ENCODE peak calls at places on chromosomes 7 and 10, in seven cellular contexts. M is heart left ventricle; G is prostate gland; U is A673; P is HCT116; H is left ventricle myocardium inferior; I is CD4-positive, alpha-beta T cell. F is an unnamed sample.

GRCh38 chr7:105354383-105354782 is 34.3 kb downstream of the SRPK2 start:
- DNase-seq in M (no peak), G (no peak), U (no peak), P (no peak), H (no peak), I (no peak), F (no peak)

GRCh38 chr7:147509859-147510542 is 1080.6 kb upstream of the C7orf33 start:
- DNase-seq in M (no peak), G (no peak), U (no peak), P (no peak), H (no peak), I (no peak), F (no peak)

GRCh38 chr7:100827330-100828226 is at the start of gene EPHB4:
- DNase-seq in M (peak), G (peak), U (peak), P (peak), H (peak), I (no peak), F (peak)

GRCh38 chr10:23344251-23344841 is at the start of gene C10orf67:
- DNase-seq in M (peak), G (no peak), U (peak), P (no peak), H (peak), I (peak), F (peak)

GRCh38 chr7:139748373-139748765 is 29.4 kb downstream of the HIPK2 start:
- DNase-seq in M (no peak), G (no peak), U (no peak), P (no peak), H (no peak), I (no peak), F (no peak)

GRCh38 chr10:78578929-78579328 is 489.8 kb upstream of the ZMIZ1 start:
- DNase-seq in M (no peak), G (no peak), U (no peak), P (no peak), H (no peak), I (no peak), F (no peak)

GRCh38 chr10:13338337-13339128 is 9.6 kb downstream of the SEPHS1 start:
- DNase-seq in M (no peak), G (no peak), U (peak), P (no peak), H (no peak), I (no peak), F (no peak)

GRCh38 chr7:101519324-101520017 is 109.6 kb downstream of the MYL10 start:
- DNase-seq in M (no peak), G (no peak), U (no peak), P (no peak), H (no peak), I (no peak), F (no peak)

GRCh38 chr10:99521474-99522077 is 11.2 kb upstream of the NKX2-3 start:
- DNase-seq in M (no peak), G (no peak), U (no peak), P (no peak), H (no peak), I (no peak), F (no peak)

GRCh38 chr10:79019961-79020491 is 48.7 kb upstream of the ZMIZ1 start:
- DNase-seq in M (peak), G (no peak), U (no peak), P (no peak), H (peak), I (no peak), F (no peak)

GRCh38 chr10:123150229-123150985 is 2.5 kb downstream of the HMX2 start:
- DNase-seq in M (no peak), G (no peak), U (no peak), P (no peak), H (no peak), I (no peak), F (no peak)

GRCh38 chr7:22555476-22555875 is 55.5 kb upstream of the STEAP1B start:
- DNase-seq in M (no peak), G (no peak), U (no peak), P (no peak), H (no peak), I (no peak), F (no peak)

GRCh38 chr10:14971867-14972448 is 12.8 kb downstream of the MEIG1 start:
- DNase-seq in M (peak), G (no peak), U (peak), P (no peak), H (no peak), I (peak), F (no peak)

GRCh38 chr7:74289018-74289659 is at the start of gene CLIP2:
- DNase-seq in M (peak), G (peak), U (peak), P (peak), H (peak), I (peak), F (peak)

GRCh38 chr7:55429835-55430499 is 64.8 kb downstream of the LANCL2 start:
- DNase-seq in M (no peak), G (no peak), U (no peak), P (no peak), H (no peak), I (no peak), F (no peak)

GRCh38 chr10:120012566-120012965 is 120.0 kb downstream of the SEC23IP start:
- DNase-seq in M (no peak), G (no peak), U (no peak), P (no peak), H (no peak), I (no peak), F (no peak)

GRCh38 chr10:90945496-90946070 is 24.7 kb upstream of the ANKRD1 start:
- DNase-seq in M (no peak), G (no peak), U (no peak), P (no peak), H (no peak), I (no peak), F (no peak)

GRCh38 chr7:37311282-37311868 is 137.3 kb downstream of the ELMO1 start:
- DNase-seq in M (peak), G (no peak), U (no peak), P (no peak), H (no peak), I (peak), F (no peak)

GRCh38 chr10:79077488-79078173 is 8.9 kb downstream of the ZMIZ1 start:
- DNase-seq in M (no peak), G (no peak), U (no peak), P (no peak), H (no peak), I (no peak), F (no peak)

GRCh38 chr7:69880848-69881247 is 282.6 kb downstream of the AUTS2 start:
- DNase-seq in M (no peak), G (no peak), U (peak), P (no peak), H (no peak), I (no peak), F (no peak)

GRCh38 chr7:139745330-139746143 is 32.3 kb downstream of the HIPK2 start:
- DNase-seq in M (peak), G (no peak), U (peak), P (no peak), H (no peak), I (no peak), F (no peak)

GRCh38 chr7:56097700-56098099 is 4.9 kb upstream of the PHKG1 start:
- DNase-seq in M (peak), G (no peak), U (no peak), P (no peak), H (no peak), I (no peak), F (no peak)

GRCh38 chr10:47031953-47032465 is 120.8 kb downstream of the PTPN20 start:
- DNase-seq in M (peak), G (no peak), U (no peak), P (no peak), H (no peak), I (no peak), F (no peak)

GRCh38 chr10:43264324-43264986 is 2.4 kb downstream of the RASGEF1A start:
- DNase-seq in M (no peak), G (no peak), U (no peak), P (no peak), H (no peak), I (no peak), F (no peak)

GRCh38 chr7:33854178-33854577 is 51.2 kb upstream of the BMPER start:
- DNase-seq in M (no peak), G (no peak), U (no peak), P (no peak), H (no peak), I (no peak), F (no peak)

GRCh38 chr7:94432799-94433198 is 38.1 kb downstream of the COL1A2 start:
- DNase-seq in M (no peak), G (no peak), U (no peak), P (no peak), H (no peak), I (no peak), F (no peak)

GRCh38 chr7:21526007-21526406 is 16.8 kb upstream of the DNAH11 start:
- DNase-seq in M (no peak), G (no peak), U (peak), P (peak), H (no peak), I (no peak), F (no peak)
- TF ChIP-seq CTCF in M (no peak), G (no peak), U (peak), P (peak), H (peak), I (peak), F (peak)

GRCh38 chr10:110336111-110336721 is 31.5 kb upstream of the SMNDC1 start:
- DNase-seq in M (no peak), G (no peak), U (peak), P (no peak), H (no peak), I (no peak), F (no peak)
- TF ChIP-seq CTCF in M (no peak), G (no peak), U (no peak), P (no peak), H (no peak), I (no peak), F (no peak)

DNA sequence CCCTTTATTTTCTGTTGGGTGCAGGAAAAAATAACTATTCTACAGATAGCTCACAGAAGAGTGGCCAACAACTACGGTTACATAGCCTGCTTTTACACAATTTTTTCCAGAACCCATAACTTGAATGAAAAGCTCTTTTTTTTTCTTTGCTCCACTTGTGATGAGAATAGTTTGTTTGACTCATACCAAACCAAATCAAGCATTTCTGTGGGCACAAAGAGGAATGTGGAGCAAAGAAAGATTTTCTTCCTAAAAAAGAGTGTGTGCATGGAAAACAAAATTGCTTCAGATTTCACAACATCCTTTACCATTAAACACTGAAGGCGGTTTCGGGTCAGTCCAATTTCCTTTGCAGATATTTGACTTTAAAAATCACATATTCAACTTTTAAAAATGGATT is 54.8 kb upstream of the RAB11FIP2 start:
- DNase-seq in M (no peak), G (no peak), U (no peak), P (no peak), H (no peak), I (no peak), F (no peak)
- TF ChIP-seq CTCF in M (no peak), G (no peak), U (no peak), P (no peak), H (no peak), I (no peak), F (no peak)

GRCh38 chr10:103666109-103666508 is 172.6 kb downstream of the NEURL1 start:
- DNase-seq in M (no peak), G (no peak), U (peak), P (peak), H (no peak), I (no peak), F (no peak)

GRCh38 chr10:103665439-103665838 is 171.9 kb downstream of the NEURL1 start:
- DNase-seq in M (peak), G (no peak), U (no peak), P (no peak), H (peak), I (no peak), F (no peak)

GRCh38 chr10:103661198-103661950 is 167.9 kb downstream of the NEURL1 start:
- DNase-seq in M (peak), G (peak), U (peak), P (no peak), H (peak), I (peak), F (no peak)

GRCh38 chr10:103661951-103662405 is 168.5 kb downstream of the NEURL1 start:
- DNase-seq in M (no peak), G (no peak), U (no peak), P (no peak), H (no peak), I (no peak), F (no peak)

GRCh38 chr10:103663802-103664201 is 170.3 kb downstream of the NEURL1 start:
- DNase-seq in M (peak), G (peak), U (peak), P (no peak), H (peak), I (no peak), F (no peak)
- TF ChIP-seq CTCF in M (no peak), G (no peak), U (no peak), P (no peak), H (peak), I (no peak), F (no peak)

GRCh38 chr7:30266686-30267085 is 17.7 kb upstream of the ZNRF2 start:
- DNase-seq in M (no peak), G (no peak), U (no peak), P (no peak), H (no peak), I (no peak), F (no peak)
- TF ChIP-seq CTCF in M (no peak), G (no peak), U (no peak), P (no peak), H (no peak), I (no peak), F (no peak)

GRCh38 chr7:51017576-51018535 is 235.2 kb upstream of the GRB10 start:
- DNase-seq in M (no peak), G (no peak), U (no peak), P (no peak), H (no peak), I (no peak), F (no peak)
- TF ChIP-seq CTCF in M (no peak), G (no peak), U (no peak), P (no peak), H (no peak), I (no peak), F (no peak)

F was measured in D721Med.